ENCODE peak calls at places on chromosomes 1 and 21, in five cellular contexts. Z is mesenchymal stem cell, C is IMR-90, L is trophoblast cell, A is H1. Q is an unnamed sample.

GRCh38 chr1:28026329-28026728 is 62.1 kb downstream of the EYA3 start:
- DNase-seq in Z (no peak), C (no peak), L (no peak), A (no peak), Q (no peak)

GRCh38 chr1:17741052-17741451 is 14.1 kb upstream of the ACTL8 start:
- DNase-seq in Z (no peak), C (no peak), L (no peak), A (no peak), Q (no peak)

GRCh38 chr1:245322673-245323072 is 167.9 kb downstream of the KIF26B start:
- DNase-seq in Z (no peak), C (no peak), L (no peak), A (no peak), Q (no peak)

GRCh38 chr1:37682334-37682987 is 9.9 kb upstream of the CDCA8 start:
- DNase-seq in Z (peak; percentile 72), C (peak; percentile 61), L (peak; percentile 56), A (peak; percentile 90), Q (peak; percentile 74)

GRCh38 chr1:79042117-79042516 is 35.6 kb upstream of the ADGRL4 start:
- DNase-seq in Z (peak; percentile 33), C (peak; percentile 80), L (no peak), A (no peak), Q (no peak)

GRCh38 chr1:12057382-12057781 is 5.7 kb upstream of the TNFRSF8 start:
- DNase-seq in Z (no peak), C (peak; percentile 23), L (no peak), A (no peak), Q (no peak)

GRCh38 chr1:241317676-241318075 is 39.3 kb downstream of the RGS7 start:
- DNase-seq in Z (no peak), C (no peak), L (no peak), A (no peak), Q (no peak)

GRCh38 chr1:188277771-188278170 is 1449.0 kb downstream of the PLA2G4A start:
- DNase-seq in Z (no peak), C (no peak), L (no peak), A (no peak), Q (no peak)

GRCh38 chr1:183893561-183894289 is 88.8 kb downstream of the RGL1 start:
- DNase-seq in Z (no peak), C (no peak), L (no peak), A (no peak), Q (no peak)

GRCh38 chr1:12491691-12492090 is 126.3 kb downstream of the DHRS3 start:
- DNase-seq in Z (no peak), C (no peak), L (no peak), A (no peak), Q (no peak)

GRCh38 chr1:209673631-209674417 is 1.4 kb upstream of the G0S2 start:
- DNase-seq in Z (no peak), C (no peak), L (no peak), A (no peak), Q (no peak)

GRCh38 chr1:171597203-171597602 is 24.8 kb upstream of the MYOCOS start:
- DNase-seq in Z (no peak), C (no peak), L (no peak), A (no peak), Q (no peak)

GRCh38 chr21:17610862-17611261 is 1.8 kb downstream of the BTG3 start:
- DNase-seq in Z (no peak), C (peak; percentile 11), L (no peak), A (no peak), Q (no peak)

GRCh38 chr1:243837907-243838546 is 12.0 kb downstream of the AKT3 start:
- DNase-seq in Z (no peak), C (no peak), L (no peak), A (no peak), Q (no peak)

GRCh38 chr1:24189528-24189927 is 2.4 kb upstream of the IFNLR1 start:
- DNase-seq in Z (no peak), C (no peak), L (no peak), A (no peak), Q (no peak)

GRCh38 chr1:61742620-61743431 is 546 bp downstream of the PATJ start:
- DNase-seq in Z (peak; percentile 50), C (peak; percentile 35), L (peak; percentile 50), A (peak; percentile 74), Q (peak; percentile 36)

GRCh38 chr1:60984066-60984799 is 98.1 kb upstream of the NFIA start:
- DNase-seq in Z (no peak), C (peak; percentile 8), L (no peak), A (no peak), Q (no peak)

GRCh38 chr1:222736972-222737371 is at the start of gene FAM177B:
- DNase-seq in Z (no peak), C (peak; percentile 21), L (no peak), A (no peak), Q (no peak)

GRCh38 chr1:168618351-168618750 is 41.9 kb downstream of the XCL1 start:
- DNase-seq in Z (no peak), C (no peak), L (no peak), A (no peak), Q (no peak)

GRCh38 chr1:211735208-211736170 is 60.1 kb upstream of the NEK2 start:
- DNase-seq in Z (peak; percentile 94), C (peak; percentile 81), L (peak; percentile 93), A (peak; percentile 39), Q (no peak)

GRCh38 chr1:150954708-150955107 is 19.9 kb downstream of the CERS2 start:
- DNase-seq in Z (no peak), C (no peak), L (no peak), A (no peak), Q (no peak)

GRCh38 chr1:64476251-64476952 is 6.5 kb downstream of the CACHD1 start:
- DNase-seq in Z (peak; percentile 84), C (peak; percentile 87), L (no peak), A (no peak), Q (no peak)

GRCh38 chr21:37787456-37787855 is 128.8 kb downstream of the KCNJ6 start:
- DNase-seq in Z (peak; percentile 87), C (peak; percentile 93), L (no peak), A (no peak), Q (no peak)

GRCh38 chr1:3551711-3552110 is 59.6 kb downstream of the MEGF6 start:
- DNase-seq in Z (no peak), C (no peak), L (no peak), A (no peak), Q (no peak)

GRCh38 chr1:228006034-228006792 is 585 bp upstream of the WNT3A start:
- DNase-seq in Z (no peak), C (no peak), L (no peak), A (peak; percentile 65), Q (no peak)

GRCh38 chr21:43723648-43724047 is 4.7 kb downstream of the PDXK start:
- DNase-seq in Z (no peak), C (no peak), L (no peak), A (no peak), Q (no peak)

GRCh38 chr21:43720539-43721224 is 1.8 kb downstream of the PDXK start:
- DNase-seq in Z (no peak), C (no peak), L (no peak), A (no peak), Q (no peak)

GRCh38 chr21:43721225-43721605 is 2.3 kb downstream of the PDXK start:
- DNase-seq in Z (no peak), C (no peak), L (peak; percentile 41), A (no peak), Q (no peak)

GRCh38 chr21:43719748-43720538 is 1.0 kb downstream of the PDXK start:
- DNase-seq in Z (peak; percentile 31), C (no peak), L (no peak), A (no peak), Q (no peak)

GRCh38 chr21:43721939-43722338 is 3.0 kb downstream of the PDXK start:
- DNase-seq in Z (no peak), C (no peak), L (no peak), A (no peak), Q (no peak)
- H3K4me1 ChIP-seq in Z (peaks cover 42% of the 10 kb centered on the region), C (peaks cover 21% of the 10 kb centered on the region), L (peaks cover 17% of the 10 kb centered on the region), A (peaks cover 13% of the 10 kb centered on the region), Q (peaks cover 14% of the 10 kb centered on the region)

DNA sequence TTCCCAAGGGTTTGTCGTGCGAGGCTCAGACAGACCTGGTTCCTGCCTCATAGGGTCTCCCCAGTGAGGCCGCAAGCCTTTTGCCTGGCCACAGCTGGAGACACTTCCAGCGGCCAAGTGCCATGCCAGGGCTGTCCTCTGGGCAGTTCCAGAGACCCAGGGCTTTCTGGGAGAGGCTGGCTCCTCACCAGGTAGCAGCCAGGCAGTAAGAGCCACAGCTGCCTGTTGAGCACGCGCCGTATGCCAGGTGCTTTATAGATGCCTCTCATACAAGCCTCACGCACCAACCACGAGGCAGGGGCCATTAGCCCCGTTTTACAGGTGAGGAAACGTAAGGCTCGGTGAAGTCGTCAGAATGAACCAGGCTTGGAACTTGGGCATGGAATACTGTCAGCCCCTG is 28.0 kb downstream of the H6PD start:
- DNase-seq in Z (no peak), C (no peak), L (no peak), A (no peak), Q (no peak)
- H4K91ac ChIP-seq in Z (no peak overlapping the region), C (no peak overlapping the region), L (no peak overlapping the region), A (no peak overlapping the region), Q (no peak overlapping the region)

DNA sequence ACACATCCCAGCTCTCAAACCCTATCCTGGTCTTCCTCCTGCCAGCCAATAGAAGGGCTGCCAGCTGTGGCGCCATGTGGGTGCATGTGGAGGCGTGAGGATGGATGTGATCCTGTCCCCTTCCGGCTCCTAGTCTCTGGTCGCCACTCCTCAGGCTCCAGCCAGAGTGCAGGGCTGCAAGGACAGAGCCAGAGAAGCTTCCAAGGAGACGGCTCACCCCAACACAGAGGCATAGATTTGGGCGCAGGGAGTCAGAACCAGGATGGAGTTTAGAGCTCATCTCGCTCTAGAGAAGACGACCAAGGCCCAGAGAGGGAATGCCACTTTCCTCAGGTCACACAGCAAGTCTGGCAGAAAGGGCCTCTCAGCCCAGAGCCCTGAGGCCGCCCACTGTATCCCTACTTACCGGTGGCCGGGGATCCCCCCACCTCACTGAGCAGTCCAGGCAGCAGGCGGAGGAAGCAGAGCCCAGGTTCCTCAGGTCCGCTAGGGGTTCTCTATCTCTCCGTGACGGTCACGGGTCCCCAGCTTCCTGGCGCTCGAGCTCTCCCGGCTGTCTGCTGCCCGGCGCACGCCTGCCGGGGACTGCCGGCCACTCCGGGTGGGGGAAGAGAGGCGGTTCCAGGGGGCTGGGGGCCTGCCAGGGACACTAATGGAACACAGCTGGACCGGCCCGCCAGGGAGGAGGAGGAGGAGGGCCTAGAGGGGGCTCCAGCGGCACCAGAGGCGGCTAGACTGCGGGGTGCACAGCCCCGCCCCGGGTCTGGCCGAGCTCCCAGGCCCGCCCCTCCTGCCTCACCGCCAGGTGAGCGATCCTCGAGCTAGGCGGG is at the start of gene COL16A1:
- DNase-seq in Z (peak; percentile 67), C (peak; percentile 52), L (no peak), A (peak; percentile 83), Q (no peak)
- H3K4me1 ChIP-seq in Z (peaks cover 79% of the 10 kb centered on the region), C (peaks cover 48% of the 10 kb centered on the region), L (peaks cover 51% of the 10 kb centered on the region), A (peaks cover 15% of the 10 kb centered on the region), Q (peaks cover 4% of the 10 kb centered on the region)

DNA sequence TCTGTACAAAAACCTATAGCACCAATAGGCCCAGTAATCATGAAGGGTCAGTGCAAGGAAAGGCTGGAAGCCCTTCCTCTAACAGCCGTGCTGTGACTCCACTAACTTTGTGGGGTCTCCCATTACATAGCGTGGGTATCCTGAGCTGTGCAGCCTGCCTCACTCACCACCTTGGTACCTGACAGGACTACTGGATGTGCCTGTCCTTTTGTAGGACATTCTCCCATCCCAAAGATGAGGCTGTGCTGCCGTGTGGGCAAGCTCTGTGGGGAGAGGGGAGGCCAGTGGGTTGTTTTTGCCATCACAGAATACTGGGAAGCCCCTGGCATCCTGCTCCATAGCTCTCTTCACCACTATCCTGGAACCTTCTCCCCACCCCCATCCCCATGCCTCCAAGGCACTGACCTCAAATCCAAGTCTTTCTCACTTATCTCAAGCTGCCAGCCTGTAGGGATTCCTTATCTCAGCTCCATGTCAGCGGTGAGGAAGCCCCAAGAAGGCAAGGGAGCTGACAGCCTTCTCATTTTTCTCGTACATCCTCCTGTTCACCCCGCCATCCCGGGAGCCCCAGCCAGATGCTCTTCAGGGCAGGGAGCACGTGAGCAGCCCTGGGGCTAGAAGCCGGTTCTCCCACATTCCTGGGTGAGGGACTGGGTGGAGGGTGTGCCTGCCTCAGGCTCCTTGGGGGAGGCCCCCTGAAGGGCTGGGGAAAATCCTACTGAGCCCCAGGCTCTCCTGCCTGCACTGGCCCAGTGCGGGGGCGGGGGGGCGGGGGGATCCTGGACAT is 2.5 kb upstream of the ELF3 start:
- DNase-seq in Z (peak; percentile 35), C (no peak), L (peak; percentile 97), A (peak; percentile 82), Q (no peak)
- H4K91ac ChIP-seq in Z (peak overlapping the region; percentile 35), C (no peak overlapping the region), L (peak overlapping the region; percentile 89), A (peak overlapping the region; percentile 99), Q (no peak overlapping the region)

Q was measured in neuronal stem cell.